ENCODE peak calls at places on chromosomes 5 and 9, in five cellular contexts. I is kidney; A is lung; W is pancreas; S is naive thymus-derived CD4-positive, alpha-beta T cell. P is an unnamed sample. For H3K4me1, the result is how much of the 10 kb centered on the place peaks cover.

GRCh38 chr5:181028032-181028819 is 11.8 kb upstream of the BTNL9 start:
- DNase-seq in W (peak), A (no peak), I (peak), S (no peak), P (no peak)

GRCh38 chr5:97629281-97629680 is 446.2 kb upstream of the RIOK2 start:
- DNase-seq in W (no peak), A (peak), I (peak), S (no peak), P (peak)

GRCh38 chr5:168300377-168301182 is 9.1 kb downstream of the WWC1 start:
- DNase-seq in S (no peak), A (no peak), W (peak), I (no peak), P (no peak)

GRCh38 chr9:116269250-116269649 is 115.7 kb downstream of the PAPPA start:
- DNase-seq in S (no peak), I (no peak), A (no peak), W (no peak), P (no peak)

GRCh38 chr9:111975709-111976108 is 79.1 kb downstream of the UGCG start:
- DNase-seq in I (no peak), W (peak), S (no peak), A (peak), P (no peak)

GRCh38 chr9:2234371-2234893 is 219.3 kb downstream of the SMARCA2 start:
- DNase-seq in W (no peak), S (no peak), I (no peak), A (no peak), P (no peak)

GRCh38 chr9:122261469-122261881 is 3.2 kb downstream of the RBM18 start:
- DNase-seq in S (no peak), I (peak), W (peak), A (peak), P (peak)

GRCh38 chr9:38682713-38683112 is 37.2 kb downstream of the FAM240B start:
- DNase-seq in W (no peak), A (no peak), I (no peak), S (no peak), P (no peak)

GRCh38 chr5:59134770-59135169 is 551.9 kb downstream of the RAB3C start:
- DNase-seq in W (no peak), I (no peak), S (no peak), A (no peak), P (no peak)

GRCh38 chr9:5408596-5408995 is 29.1 kb downstream of the PLGRKT start:
- DNase-seq in A (no peak), W (no peak), S (no peak), I (no peak), P (no peak)

GRCh38 chr5:126100767-126101166 is 322.4 kb upstream of the GRAMD2B start:
- DNase-seq in I (no peak), W (no peak), A (no peak), S (no peak), P (no peak)

GRCh38 chr5:139638090-139638735 is 9.9 kb upstream of the CXXC5 start:
- DNase-seq in A (peak), I (peak), S (no peak), W (peak), P (peak)

GRCh38 chr5:92409131-92409530 is 1026.0 kb upstream of the ARRDC3 start:
- DNase-seq in S (no peak), A (no peak), W (no peak), I (no peak), P (no peak)

GRCh38 chr9:132748450-132748849 is 78.2 kb downstream of the GTF3C4 start:
- DNase-seq in I (peak), A (no peak), W (no peak), S (no peak), P (no peak)

GRCh38 chr5:107274576-107274975 is 396.2 kb downstream of the EFNA5 start:
- DNase-seq in W (no peak), A (no peak), I (no peak), S (no peak), P (no peak)

GRCh38 chr9:121798941-121799340 is 147.5 kb downstream of the DAB2IP start:
- DNase-seq in S (no peak), W (no peak), I (no peak), A (no peak), P (no peak)

GRCh38 chr5:4563400-4563799 is 576.7 kb upstream of the ADAMTS16 start:
- DNase-seq in S (no peak), W (no peak), I (no peak), A (no peak), P (no peak)

GRCh38 chr9:123607479-123607878 is 251.5 kb downstream of the CRB2 start:
- DNase-seq in W (no peak), I (no peak), A (no peak), S (no peak), P (no peak)

GRCh38 chr5:74766348-74766886 is 500 bp downstream of the GFM2 start:
- DNase-seq in I (no peak), S (peak), W (no peak), A (no peak), P (no peak)

GRCh38 chr5:140828402-140828737 is 610 bp downstream of the PCDHA6 start:
- DNase-seq in A (no peak), W (no peak), S (no peak), I (no peak), P (no peak)

GRCh38 chr9:88678008-88678407 is 143.0 kb downstream of the NXNL2 start:
- DNase-seq in I (no peak), W (no peak), A (no peak), S (no peak), P (no peak)

GRCh38 chr5:9168791-9169611 is 376.9 kb downstream of the SEMA5A start:
- DNase-seq in S (no peak), W (no peak), A (no peak), I (no peak), P (no peak)

GRCh38 chr5:30414078-30414477 is 779.4 kb upstream of the CDH6 start:
- DNase-seq in W (no peak), A (no peak), S (no peak), I (no peak), P (no peak)

GRCh38 chr9:3769646-3770045 is 243.8 kb upstream of the RFX3 start:
- DNase-seq in I (no peak), W (no peak), S (no peak), A (no peak), P (no peak)

GRCh38 chr5:80569086-80569960 is 757 bp downstream of the ANKRD34B start:
- DNase-seq in A (no peak), W (no peak), S (no peak), I (peak), P (peak)

GRCh38 chr9:87710448-87710847 is 15.5 kb upstream of the CTSL start:
- DNase-seq in S (no peak), A (no peak), W (no peak), I (no peak), P (no peak)

GRCh38 chr5:115170128-115170923 is 618 bp upstream of the TRIM36 start:
- DNase-seq in S (no peak), W (no peak), I (peak), A (peak), P (peak)

GRCh38 chr5:53971096-53971495 is 339.3 kb downstream of the ARL15 start:
- DNase-seq in A (no peak), S (no peak), I (no peak), W (no peak), P (no peak)

GRCh38 chr5:74916831-74917710 is 50.9 kb upstream of the FAM169A start:
- DNase-seq in W (no peak), I (no peak), A (peak), S (no peak), P (no peak)

GRCh38 chr9:70477907-70478480 is 63.5 kb upstream of the KLF9 start:
- DNase-seq in A (peak), I (no peak), W (no peak), S (no peak), P (no peak)

GRCh38 chr5:134580001-134580460 is 52.6 kb downstream of the SAR1B start:
- DNase-seq in A (no peak), S (no peak), I (no peak), W (no peak), P (no peak)

GRCh38 chr5:52895070-52895469 is 94.1 kb upstream of the ITGA2 start:
- DNase-seq in S (no peak), A (no peak), I (no peak), W (no peak), P (no peak)
- H3K27ac ChIP-seq in S (no peak), A (peak), I (no peak), W (no peak), P (peak)

GRCh38 chr9:127568971-127569818 is 42.9 kb upstream of the STXBP1 start:
- DNase-seq in S (peak), A (peak), I (peak), W (peak), P (peak)

GRCh38 chr9:127568618-127568970 is 43.5 kb upstream of the STXBP1 start:
- DNase-seq in A (no peak), S (no peak), I (no peak), W (no peak), P (peak)

GRCh38 chr9:127570533-127571111 is 41.5 kb upstream of the STXBP1 start:
- DNase-seq in I (no peak), W (peak), A (no peak), S (no peak), P (no peak)

GRCh38 chr9:127567898-127568617 is 44.0 kb upstream of the STXBP1 start:
- DNase-seq in I (peak), A (no peak), W (peak), S (no peak), P (peak)

DNA sequence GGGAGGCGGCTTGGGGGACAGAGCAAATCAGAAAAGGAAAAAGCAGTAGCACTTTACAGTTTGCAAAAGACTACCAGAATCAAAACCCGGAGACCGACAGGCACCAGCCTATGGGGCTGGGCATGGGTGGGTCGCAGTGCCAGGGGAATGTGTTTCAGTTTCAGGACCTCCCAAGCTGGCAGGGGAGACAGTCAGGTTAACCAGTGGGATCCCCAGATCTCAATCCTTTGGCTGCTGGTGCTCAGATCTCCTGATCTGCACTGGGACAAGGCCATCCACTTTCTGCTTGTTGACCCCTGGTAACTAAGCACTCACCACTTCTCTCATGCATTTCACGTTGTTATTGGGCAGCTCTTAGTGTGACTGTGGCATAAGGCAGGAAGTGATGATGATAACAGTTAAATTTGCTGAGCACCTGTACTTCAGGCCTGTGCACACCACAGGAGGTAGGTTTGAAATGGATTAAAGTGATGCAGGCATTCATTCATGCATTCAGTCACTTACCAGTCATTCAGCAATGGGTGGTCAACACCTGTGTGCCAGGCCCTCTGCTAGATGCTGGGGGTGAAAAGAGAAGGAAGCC is 42.2 kb upstream of the STXBP1 start:
- DNase-seq in A (peak), S (peak), W (peak), I (no peak), P (no peak)
- H3K4me1 ChIP-seq in A (under half), S (under half), W (under half), I (under half), P (under half)

GRCh38 chr5:73448072-73448432 is 525 bp downstream of the FOXD1 start:
- DNase-seq in S (no peak), W (no peak), I (peak), A (no peak), P (peak)

GRCh38 chr5:73446631-73447233 is 1.8 kb downstream of the FOXD1 start:
- DNase-seq in S (no peak), W (no peak), A (no peak), I (peak), P (no peak)

GRCh38 chr5:73445708-73446630 is 2.6 kb downstream of the FOXD1 start:
- DNase-seq in W (no peak), I (no peak), S (no peak), A (no peak), P (no peak)

GRCh38 chr5:73448451-73449136 is at the start of gene FOXD1:
- DNase-seq in S (no peak), A (no peak), I (peak), W (no peak), P (peak)

GRCh38 chr5:73447234-73448071 is 1.1 kb downstream of the FOXD1 start:
- DNase-seq in S (peak), A (no peak), I (peak), W (no peak), P (peak)
- H3K27ac ChIP-seq in S (no peak), A (no peak), I (peak), W (no peak), P (no peak)

DNA sequence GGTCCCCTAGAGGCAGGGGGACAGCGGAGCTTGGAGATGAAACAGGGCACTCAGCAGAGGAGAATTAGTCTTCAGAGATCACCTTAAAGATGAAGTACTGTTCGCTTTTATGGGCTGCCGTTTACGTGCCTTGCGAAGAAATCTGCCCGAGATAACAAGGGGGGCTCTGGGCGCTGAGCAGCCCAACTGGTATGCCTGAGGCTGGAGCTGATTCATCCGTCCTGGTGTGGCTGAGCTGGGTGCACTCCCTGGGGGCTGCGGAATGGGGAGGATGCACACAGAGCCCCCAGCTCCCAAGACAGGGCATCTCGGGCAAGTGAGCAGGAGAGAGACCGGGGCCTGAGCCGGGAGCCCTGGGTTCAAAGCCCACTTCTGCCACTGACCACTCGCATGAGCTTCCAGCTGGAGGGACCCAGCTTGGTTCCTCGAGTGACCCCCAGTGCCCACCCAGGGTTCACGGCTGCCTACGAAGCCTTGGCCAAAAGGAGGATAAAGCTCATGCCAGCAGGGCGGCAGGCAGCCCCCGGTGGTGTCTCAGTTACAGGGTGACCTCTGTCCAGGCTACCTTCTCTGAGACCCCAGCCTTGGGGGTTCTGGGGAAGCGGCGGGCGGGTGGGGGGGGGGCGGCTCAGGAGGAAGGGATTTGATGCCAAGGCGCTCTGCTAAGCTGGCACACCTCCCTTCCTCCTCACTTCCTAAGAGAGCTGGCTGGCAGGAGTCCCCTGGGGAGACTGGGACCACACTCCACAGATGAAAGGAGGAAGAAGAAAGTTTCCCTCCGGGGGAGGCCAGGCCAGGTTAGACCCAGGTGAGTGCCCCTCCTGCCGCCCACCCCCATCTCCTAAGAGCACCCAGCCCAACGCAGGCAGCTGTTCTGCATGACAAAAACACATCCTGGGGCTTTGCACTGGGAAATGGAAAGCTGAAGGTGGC is 5.7 kb downstream of the FIBCD1 start:
- DNase-seq in I (no peak), S (no peak), W (no peak), A (no peak), P (no peak)
- H3K4me1 ChIP-seq in I (under half), S (under half), W (under half), A (under half), P (under half)

DNA sequence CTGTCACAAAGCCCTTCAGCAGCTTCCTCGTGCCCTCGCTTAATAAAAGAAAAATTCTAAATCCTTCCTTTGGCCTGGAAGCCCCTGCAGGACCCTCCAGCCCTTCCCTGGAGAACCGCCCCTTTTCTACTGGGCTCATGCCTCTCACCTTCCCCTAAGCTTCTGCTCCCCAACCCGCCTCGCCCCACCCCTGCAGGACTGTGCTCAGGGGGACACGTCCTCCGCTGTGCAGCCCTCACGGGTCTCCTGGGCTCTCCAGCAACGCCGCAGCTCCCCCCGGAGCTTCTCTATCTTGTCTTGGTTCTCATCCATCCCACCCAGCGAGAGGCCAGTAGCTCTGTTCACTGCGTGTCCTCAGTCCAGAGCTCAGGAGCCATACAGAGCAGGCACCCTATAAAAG is 65.6 kb upstream of the SARDH start:
- DNase-seq in W (no peak), S (no peak), I (no peak), A (no peak), P (no peak)
- H3K27ac ChIP-seq in W (no peak), S (no peak), I (no peak), A (no peak), P (no peak)

DNA sequence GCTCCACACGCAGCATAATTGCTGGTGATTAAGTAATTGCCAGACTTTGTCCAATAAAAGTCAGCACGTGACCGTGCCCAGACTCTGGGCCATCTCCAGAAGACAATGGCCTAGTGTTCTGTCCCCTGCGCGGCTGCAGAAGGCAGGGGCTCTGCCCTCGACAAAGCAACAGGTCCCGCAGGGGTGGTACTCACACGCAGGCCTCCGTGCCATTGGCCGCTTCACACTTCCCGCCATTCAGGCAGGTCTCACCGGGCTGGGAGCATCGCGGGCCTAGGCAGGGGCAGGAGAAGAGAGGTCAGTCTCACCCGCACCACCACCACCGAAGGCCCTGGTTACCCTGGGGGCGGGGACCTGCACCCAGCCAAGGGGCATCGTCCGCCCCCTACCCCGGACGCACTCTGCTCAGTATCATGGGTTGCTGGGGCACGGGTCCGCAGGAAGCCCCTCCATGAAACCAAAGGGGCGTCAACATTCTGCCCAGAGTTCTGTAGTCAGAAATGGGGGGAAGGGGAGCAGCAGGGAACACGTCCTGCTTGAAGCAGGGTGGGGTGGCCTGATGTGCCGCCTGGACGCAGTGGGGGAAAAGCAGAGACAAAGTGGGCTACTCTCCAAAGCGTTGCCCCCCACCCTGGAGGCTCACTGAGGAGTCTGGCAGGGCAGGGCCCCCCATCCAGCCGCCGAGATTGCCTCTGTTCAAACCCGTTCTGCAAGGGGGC is 1.9 kb downstream of the NOTCH1 start:
- DNase-seq in A (no peak), I (no peak), S (no peak), W (peak), P (no peak)
- H3K4me1 ChIP-seq in A (under half), I (half or more), S (under half), W (under half), P (under half)

GRCh38 chr5:109550077-109550476 is 139.7 kb upstream of the MAN2A1 start:
- DNase-seq in A (no peak), S (no peak), I (no peak), W (no peak), P (no peak)

DNA sequence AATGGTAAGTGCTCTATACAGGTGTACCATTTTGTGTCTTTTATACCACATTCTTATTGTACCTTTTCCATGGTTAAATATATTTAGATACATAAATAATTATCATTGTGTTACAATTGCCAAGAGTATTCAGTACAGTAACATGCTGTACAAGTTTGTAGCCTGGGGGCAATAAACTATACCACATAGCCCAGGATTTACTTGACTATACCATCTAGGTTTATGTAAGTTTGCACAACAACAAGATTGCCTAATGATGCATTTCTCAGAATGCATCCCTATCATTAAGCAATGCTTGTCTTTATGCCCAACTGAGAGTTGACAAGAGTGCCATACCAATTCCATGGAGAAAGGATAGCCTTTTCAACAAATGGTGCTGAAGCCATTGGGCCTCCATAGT is 136.7 kb upstream of the PJA2 start:
- DNase-seq in A (no peak), S (no peak), W (no peak), I (no peak), P (no peak)
- H3K27ac ChIP-seq in A (no peak), S (no peak), W (no peak), I (no peak), P (no peak)

P was measured in aorta.